ENCODE peak calls at places on chromosome 16, in seven cellular contexts. M, W, S, B, T, P and I are unnamed samples.

GRCh38 chr16:35187665-35188225 is 1728.3 kb downstream of the TP53TG3F start:
- DNase-seq in M (no peak), W (no peak), S (no peak), B (no peak), T (no peak), P (no peak), I (no peak)

GRCh38 chr16:20904507-20905079 is 4.0 kb downstream of the LYRM1 start:
- DNase-seq in M (no peak), W (peak), S (peak), B (peak), T (no peak), P (peak), I (no peak)

GRCh38 chr16:7171151-7171550 is 161.5 kb upstream of the RBFOX1 start:
- DNase-seq in M (no peak), W (no peak), S (no peak), B (no peak), T (no peak), P (no peak), I (no peak)

GRCh38 chr16:28202147-28202746 is 9.5 kb downstream of the XPO6 start:
- DNase-seq in M (no peak), W (no peak), S (no peak), B (no peak), T (no peak), P (no peak), I (no peak)

GRCh38 chr16:1998852-1999801 is 9.4 kb downstream of the SYNGR3 start:
- DNase-seq in M (no peak), W (no peak), S (no peak), B (no peak), T (no peak), P (no peak), I (no peak)

GRCh38 chr16:11685844-11686618 is 17.8 kb downstream of the SNN start:
- DNase-seq in M (no peak), W (no peak), S (peak), B (no peak), T (no peak), P (no peak), I (no peak)

GRCh38 chr16:3009568-3010390 is 2.9 kb upstream of the CLDN9 start:
- DNase-seq in M (peak), W (no peak), S (peak), B (no peak), T (no peak), P (peak), I (no peak)

GRCh38 chr16:68934402-68934801 is 91.1 kb downstream of the TANGO6 start:
- DNase-seq in M (no peak), W (no peak), S (no peak), B (no peak), T (no peak), P (no peak), I (no peak)

GRCh38 chr16:38941-39892 is 14.2 kb downstream of the POLR3K start:
- DNase-seq in M (no peak), W (peak), S (no peak), B (peak), T (no peak), P (peak), I (no peak)

GRCh38 chr16:50742521-50743150 is 750 bp downstream of the CYLD start:
- DNase-seq in M (peak), W (peak), S (peak), B (peak), T (no peak), P (peak), I (no peak)

GRCh38 chr16:78743556-78743955 is 644.1 kb downstream of the WWOX start:
- DNase-seq in M (no peak), W (no peak), S (no peak), B (no peak), T (no peak), P (no peak), I (no peak)

GRCh38 chr16:76195648-76196047 is 81.6 kb upstream of the CNTNAP4 start:
- DNase-seq in M (no peak), W (no peak), S (no peak), B (no peak), T (no peak), P (no peak), I (no peak)

GRCh38 chr16:29321585-29321984 is 84.9 kb downstream of the NPIPB11 start:
- DNase-seq in M (no peak), W (no peak), S (no peak), B (no peak), T (no peak), P (no peak), I (no peak)

GRCh38 chr16:80931985-80932720 is 74.5 kb downstream of the CMC2 start:
- DNase-seq in M (peak), W (no peak), S (peak), B (no peak), T (no peak), P (peak), I (peak)

GRCh38 chr16:70476272-70477020 is 22.1 kb downstream of the FCSK start:
- DNase-seq in M (no peak), W (peak), S (peak), B (no peak), T (peak), P (peak), I (no peak)

GRCh38 chr16:82651921-82652601 is 25.3 kb downstream of the CDH13 start:
- DNase-seq in M (no peak), W (no peak), S (no peak), B (peak), T (no peak), P (no peak), I (no peak)

GRCh38 chr16:4249546-4249945 is 7.7 kb upstream of the SRL start:
- DNase-seq in M (no peak), W (no peak), S (no peak), B (no peak), T (no peak), P (no peak), I (no peak)
- TF ChIP-seq CTCF in M (no peak), W (no peak), S (no peak), B (no peak), T (no peak), P (no peak), I (no peak)

GRCh38 chr16:30482366-30482765 is 9.8 kb downstream of the ITGAL start:
- DNase-seq in M (no peak), W (no peak), S (no peak), B (no peak), T (no peak), P (no peak), I (no peak)
- TF ChIP-seq CTCF in M (no peak), W (no peak), S (peak), B (peak), T (peak), P (peak), I (peak)

GRCh38 chr16:84182104-84182503 is 4.8 kb downstream of the TAF1C start:
- DNase-seq in M (no peak), W (no peak), S (no peak), B (no peak), T (no peak), P (no peak), I (no peak)

GRCh38 chr16:84183572-84183875 is 3.3 kb downstream of the TAF1C start:
- DNase-seq in M (no peak), W (no peak), S (no peak), B (no peak), T (no peak), P (no peak), I (no peak)

GRCh38 chr16:84182680-84183571 is 3.9 kb downstream of the TAF1C start:
- DNase-seq in M (no peak), W (no peak), S (no peak), B (no peak), T (no peak), P (no peak), I (no peak)

GRCh38 chr16:84184775-84185174 is 2.1 kb downstream of the TAF1C start:
- DNase-seq in M (no peak), W (no peak), S (no peak), B (no peak), T (no peak), P (no peak), I (no peak)

GRCh38 chr16:84183911-84184310 is 2.9 kb downstream of the TAF1C start:
- DNase-seq in M (no peak), W (no peak), S (no peak), B (no peak), T (no peak), P (peak), I (no peak)
- TF ChIP-seq CTCF in M (no peak), W (no peak), S (no peak), B (no peak), T (peak), P (peak), I (no peak)

DNA sequence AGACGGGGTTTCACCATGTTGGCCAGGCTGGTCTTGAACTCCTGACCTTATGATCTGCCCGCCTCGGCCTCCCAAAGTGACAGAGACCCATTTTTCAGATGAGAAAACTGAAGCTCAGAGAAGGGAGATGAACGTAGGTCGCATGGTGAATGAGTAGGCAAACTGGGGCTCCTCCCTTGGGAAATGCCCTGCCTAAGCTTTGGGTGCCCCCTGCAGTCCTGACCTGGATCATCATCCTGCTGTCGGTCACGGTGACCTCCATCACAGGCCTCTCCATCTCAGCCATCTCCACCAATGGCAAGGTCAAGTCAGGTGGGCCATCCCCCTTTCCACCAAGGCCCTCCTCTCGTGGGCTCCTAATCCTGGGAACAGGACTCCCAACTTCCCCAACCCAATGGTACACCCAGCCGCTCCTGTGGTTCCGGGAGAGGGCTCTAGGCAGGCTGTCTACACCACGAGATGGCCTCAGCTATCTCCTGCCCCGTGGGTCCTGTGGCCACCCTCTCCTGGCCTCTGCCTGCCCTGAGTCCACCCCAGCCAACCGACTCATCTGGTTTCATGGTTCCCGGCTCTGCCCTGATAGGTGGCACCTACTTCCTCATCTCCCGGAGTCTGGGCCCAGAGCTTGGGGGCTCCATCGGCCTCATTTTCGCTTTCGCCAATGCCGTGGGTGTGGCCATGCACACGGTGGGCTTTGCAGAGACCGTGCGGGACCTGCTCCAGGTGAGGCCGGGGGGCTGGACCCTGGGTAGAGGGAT is 4.7 kb downstream of the SLC12A3 start:
- DNase-seq in M (no peak), W (peak), S (no peak), B (peak), T (no peak), P (peak), I (no peak)
- TF ChIP-seq CTCF in M (no peak), W (peak), S (peak), B (peak), T (peak), P (no peak), I (no peak)

GRCh38 chr16:14286381-14287230 is 215.5 kb downstream of the MRTFB start:
- DNase-seq in M (no peak), W (no peak), S (no peak), B (peak), T (no peak), P (no peak), I (no peak)
- TF ChIP-seq CTCF in M (no peak), W (no peak), S (no peak), B (peak), T (no peak), P (no peak), I (no peak)